ENCODE peak calls at places on chromosome 4, in six cellular contexts. One of them, this sample, is unnamed. For H3K36me3, the result is how much of the 10 kb centered on the place peaks cover.

GRCh38 chr4:111274486-111274885 is 651.6 kb upstream of the PITX2 start:
- DNase-seq in transverse colon: no peak
- DNase-seq in BE2C: no peak
- DNase-seq in psoas muscle: no peak
- DNase-seq in OCI-LY7: no peak
- DNase-seq in GM23248: no peak
- DNase-seq in this sample: no peak

GRCh38 chr4:98260047-98260578 is 1.1 kb upstream of the RAP1GDS1 start:
- DNase-seq in BE2C: peak
- DNase-seq in psoas muscle: peak
- DNase-seq in transverse colon: peak
- DNase-seq in GM23248: no peak
- DNase-seq in OCI-LY7: peak
- DNase-seq in this sample: peak

GRCh38 chr4:137266511-137266910 is 265.8 kb downstream of the PCDH18 start:
- DNase-seq in BE2C: no peak
- DNase-seq in GM23248: peak
- DNase-seq in transverse colon: no peak
- DNase-seq in psoas muscle: no peak
- DNase-seq in OCI-LY7: no peak
- DNase-seq in this sample: no peak

GRCh38 chr4:14783011-14783877 is 219.0 kb upstream of the CPEB2 start:
- DNase-seq in psoas muscle: no peak
- DNase-seq in transverse colon: no peak
- DNase-seq in GM23248: peak
- DNase-seq in BE2C: no peak
- DNase-seq in OCI-LY7: no peak
- DNase-seq in this sample: no peak

GRCh38 chr4:5751073-5751917 is 40.3 kb downstream of the EVC start:
- DNase-seq in transverse colon: no peak
- DNase-seq in psoas muscle: no peak
- DNase-seq in OCI-LY7: no peak
- DNase-seq in GM23248: peak
- DNase-seq in BE2C: no peak
- DNase-seq in this sample: peak

GRCh38 chr4:32172761-32173160 is 1452.6 kb downstream of the PCDH7 start:
- DNase-seq in OCI-LY7: no peak
- DNase-seq in transverse colon: no peak
- DNase-seq in BE2C: no peak
- DNase-seq in psoas muscle: no peak
- DNase-seq in GM23248: no peak
- DNase-seq in this sample: no peak

GRCh38 chr4:134905061-134905460 is 703.5 kb upstream of the PABPC4L start:
- DNase-seq in OCI-LY7: no peak
- DNase-seq in transverse colon: no peak
- DNase-seq in psoas muscle: no peak
- DNase-seq in BE2C: no peak
- DNase-seq in GM23248: no peak
- DNase-seq in this sample: no peak

GRCh38 chr4:23818097-23818648 is 71.7 kb downstream of the PPARGC1A start:
- DNase-seq in GM23248: no peak
- DNase-seq in OCI-LY7: no peak
- DNase-seq in transverse colon: peak
- DNase-seq in BE2C: no peak
- DNase-seq in psoas muscle: no peak
- DNase-seq in this sample: no peak

GRCh38 chr4:110020139-110020538 is 107.5 kb downstream of the EGF start:
- DNase-seq in BE2C: no peak
- DNase-seq in psoas muscle: no peak
- DNase-seq in OCI-LY7: no peak
- DNase-seq in GM23248: no peak
- DNase-seq in transverse colon: no peak
- DNase-seq in this sample: no peak

GRCh38 chr4:14218641-14219040 is 591.1 kb upstream of the BOD1L1 start:
- DNase-seq in BE2C: no peak
- DNase-seq in OCI-LY7: no peak
- DNase-seq in psoas muscle: no peak
- DNase-seq in transverse colon: no peak
- DNase-seq in GM23248: no peak
- DNase-seq in this sample: no peak

GRCh38 chr4:56641494-56642051 is 39.5 kb downstream of the HOPX start:
- DNase-seq in GM23248: peak
- DNase-seq in OCI-LY7: no peak
- DNase-seq in psoas muscle: no peak
- DNase-seq in BE2C: no peak
- DNase-seq in transverse colon: no peak
- DNase-seq in this sample: no peak

GRCh38 chr4:118849867-118850812 is 14.2 kb upstream of the SEC24D start:
- DNase-seq in GM23248: peak
- DNase-seq in transverse colon: peak
- DNase-seq in BE2C: no peak
- DNase-seq in OCI-LY7: peak
- DNase-seq in psoas muscle: no peak
- DNase-seq in this sample: no peak

GRCh38 chr4:98706200-98706813 is 47.9 kb upstream of the TSPAN5 start:
- DNase-seq in OCI-LY7: no peak
- DNase-seq in psoas muscle: no peak
- DNase-seq in transverse colon: no peak
- DNase-seq in GM23248: no peak
- DNase-seq in BE2C: no peak
- DNase-seq in this sample: no peak

GRCh38 chr4:106497271-106497670 is 128.7 kb upstream of the GIMD1 start:
- DNase-seq in BE2C: no peak
- DNase-seq in psoas muscle: no peak
- DNase-seq in OCI-LY7: no peak
- DNase-seq in GM23248: peak
- DNase-seq in transverse colon: no peak
- DNase-seq in this sample: no peak

GRCh38 chr4:20299515-20299914 is 47.8 kb downstream of the SLIT2 start:
- DNase-seq in psoas muscle: no peak
- DNase-seq in GM23248: peak
- DNase-seq in BE2C: peak
- DNase-seq in OCI-LY7: peak
- DNase-seq in transverse colon: no peak
- DNase-seq in this sample: peak

GRCh38 chr4:4418676-4419370 is 31.9 kb downstream of the NSG1 start:
- DNase-seq in GM23248: no peak
- DNase-seq in psoas muscle: no peak
- DNase-seq in OCI-LY7: no peak
- DNase-seq in transverse colon: no peak
- DNase-seq in BE2C: no peak
- DNase-seq in this sample: no peak

GRCh38 chr4:171880136-171880535 is 66.9 kb downstream of the GALNTL6 start:
- DNase-seq in psoas muscle: no peak
- DNase-seq in transverse colon: no peak
- DNase-seq in GM23248: peak
- DNase-seq in BE2C: no peak
- DNase-seq in OCI-LY7: no peak
- DNase-seq in this sample: no peak

GRCh38 chr4:82362565-82362964 is 11.2 kb downstream of the HNRNPD start:
- DNase-seq in GM23248: no peak
- DNase-seq in BE2C: no peak
- DNase-seq in OCI-LY7: no peak
- DNase-seq in psoas muscle: no peak
- DNase-seq in transverse colon: no peak
- DNase-seq in this sample: no peak

GRCh38 chr4:106421441-106422296 is 53.1 kb upstream of the GIMD1 start:
- DNase-seq in psoas muscle: no peak
- DNase-seq in BE2C: no peak
- DNase-seq in OCI-LY7: no peak
- DNase-seq in GM23248: peak
- DNase-seq in transverse colon: no peak
- DNase-seq in this sample: no peak

GRCh38 chr4:109671350-109671749 is 31.9 kb downstream of the CASP6 start:
- DNase-seq in OCI-LY7: no peak
- DNase-seq in psoas muscle: no peak
- DNase-seq in transverse colon: no peak
- DNase-seq in GM23248: no peak
- DNase-seq in BE2C: no peak
- DNase-seq in this sample: no peak

GRCh38 chr4:59553063-59553738 is 1646.9 kb upstream of the ADGRL3 start:
- DNase-seq in GM23248: peak
- DNase-seq in psoas muscle: no peak
- DNase-seq in transverse colon: no peak
- DNase-seq in BE2C: no peak
- DNase-seq in OCI-LY7: peak
- DNase-seq in this sample: no peak

GRCh38 chr4:56102581-56102980 is 153.8 kb downstream of the CEP135 start:
- DNase-seq in transverse colon: no peak
- DNase-seq in OCI-LY7: no peak
- DNase-seq in psoas muscle: no peak
- DNase-seq in BE2C: peak
- DNase-seq in GM23248: no peak
- DNase-seq in this sample: no peak

GRCh38 chr4:138311771-138312535 is 69.8 kb upstream of the SLC7A11 start:
- DNase-seq in GM23248: peak
- DNase-seq in BE2C: no peak
- DNase-seq in OCI-LY7: no peak
- DNase-seq in transverse colon: no peak
- DNase-seq in psoas muscle: no peak
- DNase-seq in this sample: no peak

GRCh38 chr4:83109480-83110221 is 4.9 kb downstream of the PLAC8 start:
- DNase-seq in GM23248: peak
- DNase-seq in psoas muscle: peak
- DNase-seq in transverse colon: peak
- DNase-seq in OCI-LY7: peak
- DNase-seq in BE2C: peak
- DNase-seq in this sample: no peak

GRCh38 chr4:144547678-144548298 is 98.2 kb upstream of the HHIP start:
- DNase-seq in psoas muscle: no peak
- DNase-seq in OCI-LY7: no peak
- DNase-seq in GM23248: no peak
- DNase-seq in BE2C: no peak
- DNase-seq in transverse colon: no peak
- DNase-seq in this sample: no peak

GRCh38 chr4:156838761-156839160 is 132.8 kb downstream of the PDGFC start:
- DNase-seq in GM23248: peak
- DNase-seq in OCI-LY7: no peak
- DNase-seq in psoas muscle: no peak
- DNase-seq in transverse colon: no peak
- DNase-seq in BE2C: no peak
- DNase-seq in this sample: no peak

GRCh38 chr4:15003441-15003890 is 1.2 kb downstream of the CPEB2 start:
- DNase-seq in BE2C: peak
- DNase-seq in psoas muscle: peak
- DNase-seq in GM23248: peak
- DNase-seq in transverse colon: peak
- DNase-seq in OCI-LY7: peak
- DNase-seq in this sample: peak

GRCh38 chr4:88575222-88575621 is 17.1 kb upstream of the HERC3 start:
- DNase-seq in psoas muscle: no peak
- DNase-seq in transverse colon: no peak
- DNase-seq in BE2C: no peak
- DNase-seq in OCI-LY7: no peak
- DNase-seq in GM23248: no peak
- DNase-seq in this sample: no peak

GRCh38 chr4:106365613-106366012 is 3.0 kb downstream of the GIMD1 start:
- DNase-seq in OCI-LY7: no peak
- DNase-seq in GM23248: peak
- DNase-seq in BE2C: no peak
- DNase-seq in transverse colon: no peak
- DNase-seq in psoas muscle: no peak
- DNase-seq in this sample: no peak

GRCh38 chr4:28250646-28251045 is 1390.0 kb downstream of the STIM2 start:
- DNase-seq in OCI-LY7: no peak
- DNase-seq in transverse colon: no peak
- DNase-seq in GM23248: no peak
- DNase-seq in BE2C: no peak
- DNase-seq in psoas muscle: no peak
- DNase-seq in this sample: no peak

DNA sequence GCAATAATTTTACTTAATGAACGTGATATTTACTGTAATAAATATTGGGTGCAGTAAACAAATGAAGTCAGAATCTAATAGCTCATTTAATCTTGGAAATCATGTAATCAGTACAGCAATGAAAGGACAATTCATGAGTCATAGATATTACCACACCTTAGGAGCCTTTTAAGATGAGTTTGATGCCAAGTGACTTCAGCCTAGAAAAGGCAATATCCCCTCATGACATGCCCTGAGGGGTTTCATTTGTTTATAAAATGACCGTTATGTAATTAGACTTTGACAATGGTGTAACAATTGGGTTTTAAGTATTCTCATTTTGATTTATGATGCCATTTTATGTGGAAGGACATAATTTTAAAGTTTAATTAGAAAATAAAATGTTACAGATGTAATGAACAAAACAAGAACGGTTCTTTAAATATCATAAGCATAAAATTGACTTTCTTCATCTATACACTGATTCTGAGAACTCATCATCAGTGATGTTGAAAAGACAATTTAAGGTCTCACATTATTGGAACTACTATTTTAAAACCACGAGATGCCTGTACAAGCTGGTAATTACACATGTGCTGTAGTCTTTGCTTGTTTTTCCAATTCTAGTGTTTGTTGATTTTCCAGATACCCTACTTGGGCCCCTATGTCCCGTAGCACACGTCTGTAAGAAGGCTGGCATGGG is 5.0 kb downstream of the FGF2 start:
- DNase-seq in OCI-LY7: no peak
- DNase-seq in psoas muscle: no peak
- DNase-seq in GM23248: peak
- DNase-seq in transverse colon: no peak
- DNase-seq in BE2C: no peak
- DNase-seq in this sample: no peak
- H3K36me3 ChIP-seq in OCI-LY7: under half
- H3K36me3 ChIP-seq in psoas muscle: under half
- H3K36me3 ChIP-seq in GM23248: half or more
- H3K36me3 ChIP-seq in transverse colon: under half
- H3K36me3 ChIP-seq in BE2C: under half
- H3K36me3 ChIP-seq in this sample: under half

GRCh38 chr4:184763150-184763780 is 29.4 kb upstream of the CENPU start:
- DNase-seq in psoas muscle: peak
- DNase-seq in BE2C: no peak
- DNase-seq in transverse colon: peak
- DNase-seq in GM23248: peak
- DNase-seq in OCI-LY7: no peak
- DNase-seq in this sample: no peak
- H3K36me3 ChIP-seq in psoas muscle: half or more
- H3K36me3 ChIP-seq in BE2C: under half
- H3K36me3 ChIP-seq in transverse colon: under half
- H3K36me3 ChIP-seq in GM23248: under half
- H3K36me3 ChIP-seq in OCI-LY7: half or more
- H3K36me3 ChIP-seq in this sample: under half

DNA sequence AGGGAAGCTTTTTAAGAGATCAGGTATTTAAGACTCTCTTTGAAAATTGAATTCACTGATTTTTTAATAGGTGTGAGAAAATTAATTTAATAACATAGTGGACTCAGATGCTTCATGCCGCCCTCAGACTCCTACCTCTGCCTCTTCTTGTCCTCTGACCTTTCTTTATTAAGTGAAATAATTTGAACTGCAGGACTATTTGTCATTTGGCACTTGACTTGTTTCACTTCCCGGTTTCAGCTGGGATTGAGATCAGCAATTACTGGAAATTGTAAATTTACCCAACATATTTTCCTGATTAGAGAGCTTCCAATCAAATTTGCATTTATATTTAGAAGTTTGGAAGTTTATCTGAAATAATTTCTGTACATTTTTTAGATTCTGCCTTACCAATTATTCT is 116.8 kb downstream of the CBR4 start:
- DNase-seq in psoas muscle: no peak
- DNase-seq in OCI-LY7: no peak
- DNase-seq in GM23248: no peak
- DNase-seq in transverse colon: no peak
- DNase-seq in BE2C: no peak
- DNase-seq in this sample: no peak
- H3K36me3 ChIP-seq in psoas muscle: half or more
- H3K36me3 ChIP-seq in OCI-LY7: under half
- H3K36me3 ChIP-seq in GM23248: under half
- H3K36me3 ChIP-seq in transverse colon: half or more
- H3K36me3 ChIP-seq in BE2C: under half
- H3K36me3 ChIP-seq in this sample: under half

GRCh38 chr4:183291070-183291469 is 29.0 kb downstream of the CLDN22 start:
- DNase-seq in transverse colon: no peak
- DNase-seq in psoas muscle: no peak
- DNase-seq in OCI-LY7: no peak
- DNase-seq in BE2C: no peak
- DNase-seq in GM23248: no peak
- DNase-seq in this sample: no peak
- H3K36me3 ChIP-seq in transverse colon: under half
- H3K36me3 ChIP-seq in psoas muscle: half or more
- H3K36me3 ChIP-seq in OCI-LY7: under half
- H3K36me3 ChIP-seq in BE2C: under half
- H3K36me3 ChIP-seq in GM23248: half or more
- H3K36me3 ChIP-seq in this sample: under half

This sample was measured in K562.